ENCODE peak calls at places on chromosomes 3 and 15, in eight cellular contexts. Z is mesothelial cell of epicardium; R is activated T-cell treated with anti-CD3 and anti-CD28 coated beads for 48 hours; G is stimulated activated naive CD8-positive, alpha-beta T cell treated with anti-CD3 and anti-CD28 coated beads, Interleukin-15, amount 100 ng/mL, for 72 hours; K is psoas muscle; O is activated T-helper 2 cell treated with anti-CD3 and anti-CD28 coated beads, Interferon-gamma antibody, Interleukin-2, Interleukin-4, amounts not matched to agents 10 μg/mL and 5 μg/mL and 100 μg/mL, durations not matched to agents 14 hours and 24 hours and 36 hours; P is activated CD4-positive, alpha-beta T cell treated with anti-CD3 and anti-CD28 coated beads, Interleukin-2, amount 50 U/mL, for 1 hour; Y is RPMI7951. A is an unnamed sample.

GRCh38 chr3:99878005-99878404 is 60.3 kb downstream of the CMSS1 start:
- DNase-seq in Z (no peak), R (no peak), G (peak; percentile 12), K (no peak), O (no peak), P (no peak), Y (peak; percentile 77), A (no peak)

GRCh38 chr3:144488927-144489326 is 517.3 kb downstream of the DIPK2A start:
- DNase-seq in Z (no peak), R (no peak), G (no peak), K (no peak), O (no peak), P (no peak), Y (no peak), A (no peak)

GRCh38 chr15:32861741-32862140 is 143.9 kb downstream of the GREM1 start:
- DNase-seq in Z (no peak), R (no peak), G (no peak), K (peak; percentile 22), O (no peak), P (no peak), Y (peak; percentile 97), A (no peak)

GRCh38 chr3:155604967-155605366 is 139.9 kb downstream of the PLCH1 start:
- DNase-seq in Z (no peak), R (no peak), G (no peak), K (no peak), O (no peak), P (no peak), Y (no peak), A (no peak)

GRCh38 chr3:141960731-141961130 is 84.3 kb downstream of the ATP1B3 start:
- DNase-seq in Z (no peak), R (no peak), G (no peak), K (peak; percentile 21), O (no peak), P (no peak), Y (peak; percentile 82), A (no peak)

GRCh38 chr3:184733971-184734608 is 22.2 kb upstream of the MAGEF1 start:
- DNase-seq in Z (no peak), R (no peak), G (no peak), K (no peak), O (no peak), P (no peak), Y (no peak), A (peak; percentile 19)

GRCh38 chr3:10996345-10997050 is 4.0 kb downstream of the SLC6A1 start:
- DNase-seq in Z (no peak), R (no peak), G (no peak), K (no peak), O (no peak), P (no peak), Y (no peak), A (no peak)

GRCh38 chr3:43178891-43179366 is 73.0 kb upstream of the POMGNT2 start:
- DNase-seq in Z (no peak), R (no peak), G (no peak), K (no peak), O (no peak), P (no peak), Y (peak; percentile 61), A (no peak)

GRCh38 chr3:49745986-49746385 is 22.2 kb upstream of the GMPPB start:
- DNase-seq in Z (no peak), R (no peak), G (no peak), K (no peak), O (no peak), P (no peak), Y (peak; percentile 63), A (no peak)

GRCh38 chr15:61102281-61102680 is 126.8 kb downstream of the RORA start:
- DNase-seq in Z (no peak), R (no peak), G (no peak), K (no peak), O (no peak), P (no peak), Y (no peak), A (no peak)

GRCh38 chr3:131238496-131238895 is 143.1 kb upstream of the NUDT16 start:
- DNase-seq in Z (no peak), R (no peak), G (no peak), K (no peak), O (no peak), P (no peak), Y (no peak), A (no peak)

GRCh38 chr3:35070088-35070487 is 569.2 kb upstream of the ARPP21 start:
- DNase-seq in Z (no peak), R (no peak), G (no peak), K (no peak), O (no peak), P (no peak), Y (no peak), A (no peak)

GRCh38 chr3:133866141-133866540 is 29.5 kb downstream of the RAB6B start:
- DNase-seq in Z (no peak), R (no peak), G (no peak), K (no peak), O (no peak), P (no peak), Y (no peak), A (no peak)

GRCh38 chr3:43531835-43532234 is 90.0 kb downstream of the ANO10 start:
- DNase-seq in Z (no peak), R (peak; percentile 6), G (no peak), K (no peak), O (no peak), P (no peak), Y (peak; percentile 63), A (no peak)

GRCh38 chr3:45387636-45388348 is 584 bp upstream of the LARS2 start:
- DNase-seq in Z (peak; percentile 42), R (no peak), G (no peak), K (no peak), O (no peak), P (no peak), Y (no peak), A (no peak)

GRCh38 chr3:64067510-64068346 is 44.4 kb upstream of the PSMD6 start:
- DNase-seq in Z (no peak), R (no peak), G (no peak), K (no peak), O (no peak), P (no peak), Y (no peak), A (no peak)

GRCh38 chr15:38872732-38873131 is 308.1 kb upstream of the RASGRP1 start:
- DNase-seq in Z (no peak), R (no peak), G (no peak), K (no peak), O (no peak), P (no peak), Y (no peak), A (no peak)

GRCh38 chr3:132088291-132088690 is 53.5 kb upstream of the CPNE4 start:
- DNase-seq in Z (no peak), R (no peak), G (no peak), K (no peak), O (no peak), P (no peak), Y (no peak), A (no peak)

GRCh38 chr3:144590854-144591253 is 619.2 kb downstream of the DIPK2A start:
- DNase-seq in Z (no peak), R (no peak), G (no peak), K (no peak), O (no peak), P (no peak), Y (peak; percentile 7), A (no peak)

GRCh38 chr3:13655074-13655913 is 106.4 kb downstream of the FBLN2 start:
- DNase-seq in Z (peak; percentile 83), R (peak; percentile 42), G (peak; percentile 35), K (peak; percentile 60), O (no peak), P (peak; percentile 18), Y (peak; percentile 52), A (no peak)

GRCh38 chr15:38622908-38623307 is 58.3 kb upstream of the RASGRP1 start:
- DNase-seq in Z (no peak), R (no peak), G (no peak), K (no peak), O (no peak), P (no peak), Y (no peak), A (no peak)

GRCh38 chr3:123670743-123671142 is 85.9 kb upstream of the HACD2 start:
- DNase-seq in Z (no peak), R (no peak), G (no peak), K (no peak), O (no peak), P (no peak), Y (no peak), A (no peak)

GRCh38 chr3:181690769-181691168 is 21.0 kb upstream of the SOX2 start:
- DNase-seq in Z (no peak), R (no peak), G (no peak), K (no peak), O (no peak), P (no peak), Y (no peak), A (no peak)

GRCh38 chr3:87765256-87765655 is 293.5 kb downstream of the CGGBP1 start:
- DNase-seq in Z (no peak), R (no peak), G (no peak), K (no peak), O (no peak), P (no peak), Y (no peak), A (no peak)

GRCh38 chr3:179113903-179114302 is 34.3 kb upstream of the PIK3CA start:
- DNase-seq in Z (no peak), R (no peak), G (no peak), K (no peak), O (no peak), P (no peak), Y (peak; percentile 7), A (no peak)

GRCh38 chr3:24513463-24513862 is 18.8 kb upstream of the THRB start:
- DNase-seq in Z (no peak), R (no peak), G (no peak), K (no peak), O (no peak), P (no peak), Y (no peak), A (no peak)

GRCh38 chr15:76809704-76810103 is 95.4 kb downstream of the SCAPER start:
- DNase-seq in Z (no peak), R (no peak), G (no peak), K (no peak), O (no peak), P (no peak), Y (no peak), A (no peak)

GRCh38 chr3:150331978-150332568 is 76.0 kb upstream of the TSC22D2 start:
- DNase-seq in Z (no peak), R (no peak), G (no peak), K (no peak), O (no peak), P (no peak), Y (no peak), A (no peak)

GRCh38 chr15:66224946-66225345 is 28.6 kb downstream of the MEGF11 start:
- DNase-seq in Z (no peak), R (no peak), G (no peak), K (no peak), O (no peak), P (no peak), Y (no peak), A (no peak)

GRCh38 chr15:51801391-51801835 is 28.0 kb upstream of the TMOD3 start:
- DNase-seq in Z (no peak), R (no peak), G (no peak), K (peak; percentile 20), O (no peak), P (no peak), Y (peak; percentile 36), A (no peak)

GRCh38 chr15:48645558-48646330 is at the start of gene FBN1:
- DNase-seq in Z (peak; percentile 67), R (peak; percentile 12), G (peak; percentile 25), K (peak; percentile 75), O (peak; percentile 28), P (no peak), Y (peak; percentile 94), A (peak; percentile 70)

GRCh38 chr3:111811811-111812210 is 47.3 kb upstream of the PHLDB2 start:
- DNase-seq in Z (no peak), R (no peak), G (no peak), K (no peak), O (no peak), P (no peak), Y (no peak), A (no peak)

GRCh38 chr3:4741404-4742307 is 237.6 kb upstream of the BHLHE40 start:
- DNase-seq in Z (no peak), R (no peak), G (peak; percentile 41), K (peak; percentile 40), O (no peak), P (no peak), Y (peak; percentile 100), A (peak; percentile 83)

GRCh38 chr3:40120816-40121215 is 188.7 kb upstream of the EIF1B start:
- DNase-seq in Z (no peak), R (no peak), G (no peak), K (no peak), O (no peak), P (no peak), Y (peak; percentile 3), A (no peak)